ENCODE peak calls at places on chromosome 6, in eight cellular contexts. One of them, this sample, is unnamed.

GRCh38 chr6:38378801-38379200 is 260.9 kb downstream of the BTBD9 start:
- DNase-seq in astrocyte of the spinal cord: no peak
- DNase-seq in stimulated activated CD4-positive, alpha-beta T cell treated with anti-CD3 and anti-CD28 coated beads, TNF-alpha, amount 100 ng/mL, for 24 hours: no peak
- DNase-seq in NCI-H1092 treated with DMSO at 0.1 percent for 48 hours: no peak
- DNase-seq in HFFc6: peak; percentile 77
- DNase-seq in stimulated activated naive CD8-positive, alpha-beta T cell treated with anti-CD3 and anti-CD28 coated beads, Interleukin-15, amount 100 ng/mL, for 72 hours: no peak
- DNase-seq in GM13977: no peak
- DNase-seq in hepatic stellate cell: no peak
- DNase-seq in this sample: no peak

GRCh38 chr6:52022675-52023074 is 64.7 kb downstream of the PKHD1 start:
- DNase-seq in HFFc6: no peak
- DNase-seq in NCI-H1092 treated with DMSO at 0.1 percent for 48 hours: no peak
- DNase-seq in stimulated activated CD4-positive, alpha-beta T cell treated with anti-CD3 and anti-CD28 coated beads, TNF-alpha, amount 100 ng/mL, for 24 hours: no peak
- DNase-seq in GM13977: no peak
- DNase-seq in astrocyte of the spinal cord: no peak
- DNase-seq in stimulated activated naive CD8-positive, alpha-beta T cell treated with anti-CD3 and anti-CD28 coated beads, Interleukin-15, amount 100 ng/mL, for 72 hours: no peak
- DNase-seq in hepatic stellate cell: no peak
- DNase-seq in this sample: no peak

GRCh38 chr6:53573299-53573698 is 28.4 kb upstream of the GCLC start:
- DNase-seq in GM13977: no peak
- DNase-seq in stimulated activated CD4-positive, alpha-beta T cell treated with anti-CD3 and anti-CD28 coated beads, TNF-alpha, amount 100 ng/mL, for 24 hours: no peak
- DNase-seq in astrocyte of the spinal cord: no peak
- DNase-seq in HFFc6: no peak
- DNase-seq in stimulated activated naive CD8-positive, alpha-beta T cell treated with anti-CD3 and anti-CD28 coated beads, Interleukin-15, amount 100 ng/mL, for 72 hours: no peak
- DNase-seq in NCI-H1092 treated with DMSO at 0.1 percent for 48 hours: no peak
- DNase-seq in hepatic stellate cell: no peak
- DNase-seq in this sample: no peak

GRCh38 chr6:111709615-111710398 is 104.1 kb upstream of the TRAF3IP2 start:
- DNase-seq in NCI-H1092 treated with DMSO at 0.1 percent for 48 hours: peak; percentile 57
- DNase-seq in GM13977: peak; percentile 69
- DNase-seq in stimulated activated CD4-positive, alpha-beta T cell treated with anti-CD3 and anti-CD28 coated beads, TNF-alpha, amount 100 ng/mL, for 24 hours: peak; percentile 32
- DNase-seq in stimulated activated naive CD8-positive, alpha-beta T cell treated with anti-CD3 and anti-CD28 coated beads, Interleukin-15, amount 100 ng/mL, for 72 hours: peak; percentile 27
- DNase-seq in astrocyte of the spinal cord: peak; percentile 87
- DNase-seq in hepatic stellate cell: peak; percentile 79
- DNase-seq in HFFc6: peak; percentile 62
- DNase-seq in this sample: peak; percentile 82

GRCh38 chr6:113856011-113856551 is 1.1 kb upstream of the MARCKS start:
- DNase-seq in NCI-H1092 treated with DMSO at 0.1 percent for 48 hours: peak; percentile 71
- DNase-seq in HFFc6: peak; percentile 42
- DNase-seq in astrocyte of the spinal cord: peak; percentile 74
- DNase-seq in GM13977: peak; percentile 40
- DNase-seq in stimulated activated naive CD8-positive, alpha-beta T cell treated with anti-CD3 and anti-CD28 coated beads, Interleukin-15, amount 100 ng/mL, for 72 hours: no peak
- DNase-seq in stimulated activated CD4-positive, alpha-beta T cell treated with anti-CD3 and anti-CD28 coated beads, TNF-alpha, amount 100 ng/mL, for 24 hours: no peak
- DNase-seq in hepatic stellate cell: peak; percentile 42
- DNase-seq in this sample: peak; percentile 43

GRCh38 chr6:33082702-33083101 is 6.9 kb downstream of the HLA-DPB1 start:
- DNase-seq in stimulated activated naive CD8-positive, alpha-beta T cell treated with anti-CD3 and anti-CD28 coated beads, Interleukin-15, amount 100 ng/mL, for 72 hours: no peak
- DNase-seq in astrocyte of the spinal cord: peak; percentile 36
- DNase-seq in HFFc6: no peak
- DNase-seq in GM13977: peak; percentile 55
- DNase-seq in stimulated activated CD4-positive, alpha-beta T cell treated with anti-CD3 and anti-CD28 coated beads, TNF-alpha, amount 100 ng/mL, for 24 hours: no peak
- DNase-seq in hepatic stellate cell: no peak
- DNase-seq in NCI-H1092 treated with DMSO at 0.1 percent for 48 hours: peak; percentile 0
- DNase-seq in this sample: peak; percentile 29

GRCh38 chr6:167699141-167700036 is 127.3 kb upstream of the AFDN start:
- DNase-seq in HFFc6: no peak
- DNase-seq in NCI-H1092 treated with DMSO at 0.1 percent for 48 hours: no peak
- DNase-seq in stimulated activated naive CD8-positive, alpha-beta T cell treated with anti-CD3 and anti-CD28 coated beads, Interleukin-15, amount 100 ng/mL, for 72 hours: peak; percentile 36
- DNase-seq in GM13977: no peak
- DNase-seq in stimulated activated CD4-positive, alpha-beta T cell treated with anti-CD3 and anti-CD28 coated beads, TNF-alpha, amount 100 ng/mL, for 24 hours: peak; percentile 68
- DNase-seq in hepatic stellate cell: no peak
- DNase-seq in astrocyte of the spinal cord: peak; percentile 47
- DNase-seq in this sample: no peak

GRCh38 chr6:137661601-137662000 is 167.4 kb upstream of the OLIG3 start:
- DNase-seq in stimulated activated CD4-positive, alpha-beta T cell treated with anti-CD3 and anti-CD28 coated beads, TNF-alpha, amount 100 ng/mL, for 24 hours: peak; percentile 62
- DNase-seq in astrocyte of the spinal cord: no peak
- DNase-seq in NCI-H1092 treated with DMSO at 0.1 percent for 48 hours: no peak
- DNase-seq in GM13977: no peak
- DNase-seq in hepatic stellate cell: peak; percentile 15
- DNase-seq in stimulated activated naive CD8-positive, alpha-beta T cell treated with anti-CD3 and anti-CD28 coated beads, Interleukin-15, amount 100 ng/mL, for 72 hours: no peak
- DNase-seq in HFFc6: no peak
- DNase-seq in this sample: no peak

GRCh38 chr6:22828179-22829062 is 259.1 kb downstream of the HDGFL1 start:
- DNase-seq in astrocyte of the spinal cord: peak; percentile 98
- DNase-seq in stimulated activated CD4-positive, alpha-beta T cell treated with anti-CD3 and anti-CD28 coated beads, TNF-alpha, amount 100 ng/mL, for 24 hours: no peak
- DNase-seq in NCI-H1092 treated with DMSO at 0.1 percent for 48 hours: peak; percentile 52
- DNase-seq in stimulated activated naive CD8-positive, alpha-beta T cell treated with anti-CD3 and anti-CD28 coated beads, Interleukin-15, amount 100 ng/mL, for 72 hours: no peak
- DNase-seq in HFFc6: peak; percentile 86
- DNase-seq in hepatic stellate cell: peak; percentile 78
- DNase-seq in GM13977: peak; percentile 28
- DNase-seq in this sample: peak; percentile 82

GRCh38 chr6:82067021-82067420 is 180.5 kb downstream of the IBTK start:
- DNase-seq in NCI-H1092 treated with DMSO at 0.1 percent for 48 hours: no peak
- DNase-seq in hepatic stellate cell: no peak
- DNase-seq in stimulated activated naive CD8-positive, alpha-beta T cell treated with anti-CD3 and anti-CD28 coated beads, Interleukin-15, amount 100 ng/mL, for 72 hours: no peak
- DNase-seq in stimulated activated CD4-positive, alpha-beta T cell treated with anti-CD3 and anti-CD28 coated beads, TNF-alpha, amount 100 ng/mL, for 24 hours: no peak
- DNase-seq in astrocyte of the spinal cord: no peak
- DNase-seq in GM13977: peak; percentile 64
- DNase-seq in HFFc6: no peak
- DNase-seq in this sample: no peak

GRCh38 chr6:20706293-20707165 is 172.3 kb downstream of the CDKAL1 start:
- DNase-seq in stimulated activated CD4-positive, alpha-beta T cell treated with anti-CD3 and anti-CD28 coated beads, TNF-alpha, amount 100 ng/mL, for 24 hours: no peak
- DNase-seq in astrocyte of the spinal cord: peak; percentile 52
- DNase-seq in hepatic stellate cell: no peak
- DNase-seq in NCI-H1092 treated with DMSO at 0.1 percent for 48 hours: peak; percentile 85
- DNase-seq in HFFc6: peak; percentile 15
- DNase-seq in stimulated activated naive CD8-positive, alpha-beta T cell treated with anti-CD3 and anti-CD28 coated beads, Interleukin-15, amount 100 ng/mL, for 72 hours: no peak
- DNase-seq in GM13977: no peak
- DNase-seq in this sample: no peak

GRCh38 chr6:15544321-15544900 is 118.4 kb downstream of the DTNBP1 start:
- DNase-seq in astrocyte of the spinal cord: peak; percentile 37
- DNase-seq in NCI-H1092 treated with DMSO at 0.1 percent for 48 hours: no peak
- DNase-seq in stimulated activated naive CD8-positive, alpha-beta T cell treated with anti-CD3 and anti-CD28 coated beads, Interleukin-15, amount 100 ng/mL, for 72 hours: no peak
- DNase-seq in stimulated activated CD4-positive, alpha-beta T cell treated with anti-CD3 and anti-CD28 coated beads, TNF-alpha, amount 100 ng/mL, for 24 hours: no peak
- DNase-seq in HFFc6: no peak
- DNase-seq in hepatic stellate cell: no peak
- DNase-seq in GM13977: no peak
- DNase-seq in this sample: no peak

This sample was measured in AG08396.